ENCODE peak calls at places on chromosomes 2 and 18, in ten cellular contexts. W is colonic mucosa, S is psoas muscle, Q is endodermal cell, F is transverse colon, I is HCT116, M is cardiac muscle cell, Y is fibroblast of lung, N is GM23338, P is sigmoid colon. A is an unnamed sample. For H3K36me3 and H3K27me3, the result is how much of the 10 kb centered on the place peaks cover.

GRCh38 chr18:57210101-57210661 is 63.3 kb downstream of the BOD1L2 start:
- DNase-seq in M (peak), P (no peak), Y (peak), F (peak), N (peak), W (peak), Q (peak), S (peak), I (peak), A (peak)

GRCh38 chr18:75544051-75544481 is 116.6 kb upstream of the SMIM21 start:
- DNase-seq in W (no peak), M (no peak), Q (no peak), F (no peak), I (peak), N (no peak), S (no peak), Y (no peak), P (no peak), A (no peak)

GRCh38 chr2:82837588-82838304 is 1621.3 kb downstream of the SUCLG1 start:
- DNase-seq in N (no peak), Q (no peak), S (no peak), F (no peak), W (no peak), Y (peak), P (no peak), M (no peak), I (peak), A (no peak)

GRCh38 chr2:66587216-66587615 is 152.3 kb downstream of the MEIS1 start:
- DNase-seq in S (no peak), Y (no peak), F (no peak), N (peak), Q (peak), M (peak), P (no peak), W (no peak), I (no peak), A (peak)

GRCh38 chr2:159103411-159103810 is 135.0 kb downstream of the TANC1 start:
- DNase-seq in P (no peak), F (no peak), N (no peak), I (no peak), Q (no peak), Y (peak), M (no peak), W (no peak), S (no peak), A (no peak)

GRCh38 chr2:95315801-95316411 is 18.8 kb downstream of the KCNIP3 start:
- DNase-seq in P (no peak), W (no peak), F (no peak), Y (peak), Q (no peak), S (no peak), N (no peak), I (no peak), M (no peak), A (no peak)

GRCh38 chr18:23825496-23825895 is 136.2 kb downstream of the LAMA3 start:
- DNase-seq in Y (no peak), Q (no peak), P (no peak), W (no peak), M (no peak), F (no peak), I (no peak), N (no peak), S (no peak), A (no peak)

GRCh38 chr2:214103199-214104001 is 307.5 kb upstream of the VWC2L start:
- DNase-seq in M (no peak), I (no peak), Q (no peak), S (no peak), N (no peak), Y (no peak), P (no peak), W (peak), F (peak), A (no peak)

GRCh38 chr2:39094717-39095363 is 26.0 kb downstream of the SOS1 start:
- DNase-seq in Q (no peak), M (no peak), I (no peak), W (no peak), P (no peak), S (no peak), F (no peak), N (no peak), Y (peak), A (no peak)

GRCh38 chr2:189885368-189885767 is 101.1 kb downstream of the PMS1 start:
- DNase-seq in S (no peak), Y (no peak), N (no peak), W (no peak), P (no peak), F (no peak), I (no peak), M (no peak), Q (no peak), A (no peak)

GRCh38 chr2:148948865-148949264 is 73.8 kb downstream of the KIF5C start:
- DNase-seq in W (no peak), Q (no peak), I (no peak), P (no peak), S (no peak), F (no peak), M (no peak), N (no peak), Y (no peak), A (no peak)

GRCh38 chr2:172000696-172001361 is 1.1 kb downstream of the METAP1D start:
- DNase-seq in N (no peak), S (no peak), P (no peak), Y (no peak), Q (no peak), I (no peak), W (no peak), M (no peak), F (no peak), A (no peak)

GRCh38 chr2:171995586-171995985 is 4.2 kb upstream of the METAP1D start:
- DNase-seq in N (no peak), Q (no peak), S (no peak), W (no peak), I (no peak), P (no peak), Y (peak), F (no peak), M (no peak), A (no peak)

GRCh38 chr2:171999125-171999524 is 628 bp upstream of the METAP1D start:
- DNase-seq in N (peak), Q (no peak), Y (peak), S (no peak), M (no peak), P (no peak), I (no peak), W (no peak), F (no peak), A (no peak)

GRCh38 chr2:171996021-171996420 is 3.7 kb upstream of the METAP1D start:
- DNase-seq in Q (no peak), Y (no peak), S (no peak), M (no peak), W (no peak), F (no peak), I (no peak), N (no peak), P (no peak), A (no peak)

GRCh38 chr2:171999604-172000469 is at the start of gene METAP1D:
- DNase-seq in S (peak), F (peak), N (peak), Q (peak), Y (peak), I (peak), W (peak), P (peak), M (peak), A (peak)
- TF ChIP-seq CTCF in S (no peak), F (no peak), N (no peak), Q (no peak), Y (no peak), I (no peak), W (no peak), P (no peak), M (no peak), A (no peak)

GRCh38 chr2:113915067-113915819 is 25.4 kb downstream of the ACTR3 start:
- DNase-seq in S (no peak), M (no peak), Y (no peak), I (no peak), P (no peak), Q (no peak), W (no peak), N (no peak), F (no peak), A (no peak)
- H3K36me3 ChIP-seq in S (half or more), M (under half), Y (under half), I (under half), P (under half), Q (half or more), W (under half), N (under half), F (under half), A (under half)

GRCh38 chr18:48075707-48076093 is 145.2 kb upstream of the SMAD2 start:
- DNase-seq in P (no peak), S (no peak), W (no peak), M (no peak), F (no peak), I (no peak), Q (no peak), N (no peak), Y (no peak), A (no peak)
- H3K27me3 ChIP-seq in P (under half), S (under half), W (under half), M (under half), F (under half), I (under half), Q (under half), N (under half), Y (under half), A (under half)

GRCh38 chr2:20164734-20165242 is 60.1 kb downstream of the SDC1 start:
- DNase-seq in W (no peak), M (no peak), Q (peak), P (no peak), I (no peak), S (no peak), N (no peak), Y (no peak), F (no peak), A (no peak)
- TF ChIP-seq CTCF in W (no peak), M (no peak), Q (no peak), P (no peak), I (no peak), S (no peak), N (no peak), Y (no peak), F (no peak), A (no peak)

GRCh38 chr2:100969998-100970397 is 32.1 kb upstream of the RPL31 start:
- DNase-seq in W (no peak), F (no peak), M (no peak), Y (no peak), N (no peak), P (peak), I (no peak), S (no peak), Q (no peak), A (no peak)
- H3K36me3 ChIP-seq in W (under half), F (under half), M (under half), Y (under half), N (under half), P (under half), I (under half), S (half or more), Q (under half), A (under half)

GRCh38 chr2:207925601-207926000 is 99.7 kb downstream of the PLEKHM3 start:
- DNase-seq in P (no peak), S (no peak), F (no peak), I (no peak), Q (no peak), W (no peak), N (no peak), M (no peak), Y (no peak), A (no peak)

GRCh38 chr2:207919164-207919919 is 106.0 kb downstream of the PLEKHM3 start:
- DNase-seq in I (no peak), Y (no peak), S (no peak), P (no peak), M (no peak), Q (no peak), N (no peak), W (no peak), F (no peak), A (no peak)

GRCh38 chr2:207926133-207927076 is 98.9 kb downstream of the PLEKHM3 start:
- DNase-seq in F (peak), N (no peak), S (peak), Q (no peak), M (no peak), Y (peak), I (no peak), P (peak), W (no peak), A (no peak)

DNA sequence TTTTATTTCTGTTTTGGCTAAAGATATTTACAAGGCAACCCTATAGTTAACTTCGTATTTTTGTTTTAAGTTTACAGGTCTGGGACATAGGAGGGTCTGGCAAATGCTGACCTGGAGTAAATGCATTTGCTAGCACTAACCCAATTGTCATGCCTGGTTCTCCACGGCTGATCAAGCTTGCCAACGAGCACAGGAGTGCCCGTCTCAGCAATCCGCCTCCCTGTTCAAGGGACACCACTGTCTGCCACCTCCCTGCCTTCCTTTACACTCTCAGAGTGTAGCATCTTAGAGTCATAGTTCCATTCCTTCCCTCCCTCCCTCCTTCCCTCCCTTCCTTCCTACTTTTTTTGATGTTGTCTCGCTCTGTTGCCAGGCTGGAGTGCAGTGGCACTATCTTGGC is 104.6 kb downstream of the PLEKHM3 start:
- DNase-seq in M (no peak), Y (no peak), W (no peak), N (no peak), F (no peak), P (no peak), Q (no peak), I (no peak), S (no peak), A (peak)
- H3K27me3 ChIP-seq in M (under half), Y (under half), W (under half), N (under half), F (under half), P (under half), Q (under half), I (under half), S (under half), A (under half)

GRCh38 chr2:118086024-118086633 is 2.1 kb upstream of the INSIG2 start:
- DNase-seq in I (no peak), F (no peak), S (no peak), M (no peak), N (no peak), W (no peak), Y (no peak), Q (no peak), P (no peak), A (no peak)

GRCh38 chr2:118091140-118091478 is 2.8 kb downstream of the INSIG2 start:
- DNase-seq in M (no peak), W (no peak), Y (no peak), N (no peak), I (no peak), S (no peak), P (no peak), F (no peak), Q (no peak), A (no peak)

GRCh38 chr2:118090387-118091139 is 2.3 kb downstream of the INSIG2 start:
- DNase-seq in W (no peak), N (no peak), Y (no peak), Q (no peak), F (no peak), I (no peak), P (no peak), M (no peak), S (no peak), A (no peak)

GRCh38 chr2:118089015-118089800 is 937 bp downstream of the INSIG2 start:
- DNase-seq in P (no peak), W (peak), Y (peak), I (no peak), M (peak), S (no peak), N (peak), Q (peak), F (peak), A (no peak)

GRCh38 chr2:118088051-118089014 is at the start of gene INSIG2:
- DNase-seq in W (peak), S (peak), Y (peak), N (peak), Q (peak), F (peak), M (peak), I (peak), P (peak), A (peak)
- TF ChIP-seq CTCF in W (no peak), S (no peak), Y (no peak), N (no peak), Q (peak), F (peak), M (no peak), I (peak), P (no peak), A (no peak)

DNA sequence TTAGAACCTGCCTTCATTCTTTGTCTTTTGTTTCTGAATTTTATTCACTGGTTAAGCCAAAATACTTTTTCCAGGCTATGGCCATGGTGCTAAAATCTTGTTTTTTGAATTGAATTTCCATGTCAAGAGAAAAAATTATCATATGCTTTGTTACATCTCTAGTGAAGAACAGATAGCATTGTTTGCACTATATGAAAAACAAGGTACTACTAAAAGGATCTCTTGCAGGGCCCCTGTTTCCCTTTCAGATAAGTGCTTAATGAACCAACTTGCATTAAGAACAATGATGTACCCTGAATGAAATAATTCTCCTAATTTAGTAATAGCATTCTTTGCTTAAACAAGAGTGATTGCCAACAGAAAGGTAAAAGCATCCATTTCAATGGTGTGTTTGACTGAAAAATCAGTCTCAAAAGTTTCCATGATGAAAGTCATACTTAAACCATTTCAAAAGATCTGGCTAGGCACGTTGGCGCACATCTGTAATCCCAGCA is 4.3 kb upstream of the MYL12B start:
- DNase-seq in Q (no peak), F (no peak), S (no peak), Y (no peak), W (no peak), P (no peak), N (no peak), I (no peak), M (no peak), A (no peak)
- H3K36me3 ChIP-seq in Q (half or more), F (under half), S (half or more), Y (under half), W (under half), P (under half), N (under half), I (under half), M (under half), A (under half)

DNA sequence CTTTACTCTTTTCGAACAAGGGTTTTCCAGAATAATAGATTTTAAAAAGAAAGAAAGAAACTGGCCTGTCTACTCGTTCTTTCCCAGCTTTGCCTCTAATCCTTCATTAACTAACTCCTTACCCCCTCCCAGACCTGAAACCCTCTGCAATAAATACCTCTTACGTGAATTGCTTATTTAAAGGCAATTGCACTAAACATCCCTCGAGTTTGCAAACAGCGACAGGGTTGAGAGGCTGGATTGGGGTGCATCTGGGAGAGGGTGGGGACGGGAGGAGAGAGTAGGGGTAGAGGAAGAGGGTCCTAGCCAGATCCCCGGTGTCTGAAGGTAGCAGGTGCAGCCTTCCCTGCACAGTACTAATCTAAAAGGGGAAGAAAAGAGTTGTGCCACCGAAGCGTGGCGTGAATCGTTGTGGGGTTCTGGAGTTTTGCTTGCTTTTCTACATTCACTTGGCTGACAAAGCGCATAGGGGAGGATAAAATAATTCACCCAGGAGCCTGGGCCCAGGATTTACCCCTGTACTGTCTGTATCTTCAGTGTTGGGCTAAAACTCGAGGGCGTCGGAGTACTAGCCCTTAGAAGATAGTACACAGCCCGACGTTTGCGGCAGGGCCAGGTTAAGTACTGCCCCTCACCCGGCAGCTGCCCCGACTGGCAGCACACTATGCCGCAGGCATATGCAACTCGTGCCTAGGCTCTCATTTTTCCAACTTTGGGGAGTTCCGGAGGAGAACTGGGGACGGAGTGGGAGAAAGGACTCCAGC is 1.9 kb upstream of the NEUROD1 start:
- DNase-seq in Y (no peak), P (no peak), M (no peak), F (no peak), W (no peak), Q (peak), I (no peak), S (no peak), N (no peak), A (no peak)
- H3K27me3 ChIP-seq in Y (half or more), P (half or more), M (half or more), F (half or more), W (half or more), Q (half or more), I (under half), S (under half), N (half or more), A (half or more)

GRCh38 chr18:41162781-41163180 is 792.3 kb upstream of the PIK3C3 start:
- DNase-seq in I (no peak), F (no peak), N (no peak), W (no peak), P (no peak), Y (no peak), Q (no peak), M (no peak), S (no peak), A (no peak)

GRCh38 chr18:41162191-41162590 is 792.8 kb upstream of the PIK3C3 start:
- DNase-seq in Y (no peak), M (no peak), I (no peak), F (no peak), Q (no peak), P (no peak), N (no peak), W (no peak), S (no peak), A (no peak)

GRCh38 chr18:41170346-41170745 is 784.7 kb upstream of the PIK3C3 start:
- DNase-seq in W (no peak), P (no peak), S (no peak), N (no peak), M (no peak), Y (peak), Q (no peak), F (no peak), I (no peak), A (no peak)

GRCh38 chr18:41165625-41166024 is 789.4 kb upstream of the PIK3C3 start:
- DNase-seq in W (no peak), P (no peak), N (no peak), I (no peak), Q (no peak), S (no peak), Y (no peak), F (no peak), M (no peak), A (no peak)
- TF ChIP-seq CTCF in W (no peak), P (no peak), N (no peak), I (no peak), Q (no peak), S (no peak), Y (no peak), F (no peak), M (no peak), A (no peak)

A was measured in BE2C.